ENCODE peak calls at places on chromosomes 1 and 21, in ten cellular contexts. One of them, this sample, is unnamed.

GRCh38 chr1:32180186-32181060 is 948 bp downstream of the TXLNA start:
- DNase-seq in GM23338: peak; percentile 70
- DNase-seq in mammary epithelial cell: peak; percentile 31
- DNase-seq in activated naive CD4-positive, alpha-beta T cell treated with anti-CD3 and anti-CD28 coated beads, Interleukin-2, amount 10 ng/mL, durations not matched to agents 7 days and 5 days: peak; percentile 55
- DNase-seq in activated gamma-delta T cell: peak; percentile 19
- DNase-seq in cardiac fibroblast: peak; percentile 73
- DNase-seq in NCI-H2081: peak; percentile 30
- DNase-seq in stimulated activated CD4-positive, alpha-beta T cell treated with anti-CD3 and anti-CD28 coated beads, Interleukin-12 subunit alpha, Interleukin-12 subunit beta, amount 100 ng/mL, for 4 hours: peak; percentile 28
- DNase-seq in left ventricle myocardium superior: peak; percentile 61
- DNase-seq in psoas muscle: peak; percentile 73
- DNase-seq in this sample: no peak

GRCh38 chr1:51294566-51295184 is 35.7 kb downstream of the TTC39A start:
- DNase-seq in GM23338: no peak
- DNase-seq in mammary epithelial cell: no peak
- DNase-seq in activated naive CD4-positive, alpha-beta T cell treated with anti-CD3 and anti-CD28 coated beads, Interleukin-2, amount 10 ng/mL, durations not matched to agents 7 days and 5 days: no peak
- DNase-seq in activated gamma-delta T cell: no peak
- DNase-seq in cardiac fibroblast: no peak
- DNase-seq in NCI-H2081: no peak
- DNase-seq in stimulated activated CD4-positive, alpha-beta T cell treated with anti-CD3 and anti-CD28 coated beads, Interleukin-12 subunit alpha, Interleukin-12 subunit beta, amount 100 ng/mL, for 4 hours: no peak
- DNase-seq in left ventricle myocardium superior: no peak
- DNase-seq in psoas muscle: no peak
- DNase-seq in this sample: no peak

GRCh38 chr1:77300566-77300965 is 18.7 kb downstream of the AK5 start:
- DNase-seq in GM23338: no peak
- DNase-seq in mammary epithelial cell: no peak
- DNase-seq in activated naive CD4-positive, alpha-beta T cell treated with anti-CD3 and anti-CD28 coated beads, Interleukin-2, amount 10 ng/mL, durations not matched to agents 7 days and 5 days: no peak
- DNase-seq in activated gamma-delta T cell: no peak
- DNase-seq in cardiac fibroblast: no peak
- DNase-seq in NCI-H2081: no peak
- DNase-seq in stimulated activated CD4-positive, alpha-beta T cell treated with anti-CD3 and anti-CD28 coated beads, Interleukin-12 subunit alpha, Interleukin-12 subunit beta, amount 100 ng/mL, for 4 hours: no peak
- DNase-seq in left ventricle myocardium superior: no peak
- DNase-seq in psoas muscle: no peak
- DNase-seq in this sample: no peak

GRCh38 chr1:101482306-101482705 is 245.5 kb downstream of the S1PR1 start:
- DNase-seq in GM23338: no peak
- DNase-seq in mammary epithelial cell: no peak
- DNase-seq in activated naive CD4-positive, alpha-beta T cell treated with anti-CD3 and anti-CD28 coated beads, Interleukin-2, amount 10 ng/mL, durations not matched to agents 7 days and 5 days: no peak
- DNase-seq in activated gamma-delta T cell: no peak
- DNase-seq in cardiac fibroblast: no peak
- DNase-seq in NCI-H2081: no peak
- DNase-seq in stimulated activated CD4-positive, alpha-beta T cell treated with anti-CD3 and anti-CD28 coated beads, Interleukin-12 subunit alpha, Interleukin-12 subunit beta, amount 100 ng/mL, for 4 hours: no peak
- DNase-seq in left ventricle myocardium superior: no peak
- DNase-seq in psoas muscle: no peak
- DNase-seq in this sample: no peak

GRCh38 chr1:48807599-48808260 is 31.0 kb upstream of the BEND5 start:
- DNase-seq in GM23338: no peak
- DNase-seq in mammary epithelial cell: no peak
- DNase-seq in activated naive CD4-positive, alpha-beta T cell treated with anti-CD3 and anti-CD28 coated beads, Interleukin-2, amount 10 ng/mL, durations not matched to agents 7 days and 5 days: no peak
- DNase-seq in activated gamma-delta T cell: no peak
- DNase-seq in cardiac fibroblast: peak; percentile 30
- DNase-seq in NCI-H2081: no peak
- DNase-seq in stimulated activated CD4-positive, alpha-beta T cell treated with anti-CD3 and anti-CD28 coated beads, Interleukin-12 subunit alpha, Interleukin-12 subunit beta, amount 100 ng/mL, for 4 hours: no peak
- DNase-seq in left ventricle myocardium superior: no peak
- DNase-seq in psoas muscle: no peak
- DNase-seq in this sample: no peak

GRCh38 chr21:21156919-21157318 is 158.7 kb downstream of the NCAM2 start:
- DNase-seq in GM23338: no peak
- DNase-seq in mammary epithelial cell: no peak
- DNase-seq in activated naive CD4-positive, alpha-beta T cell treated with anti-CD3 and anti-CD28 coated beads, Interleukin-2, amount 10 ng/mL, durations not matched to agents 7 days and 5 days: no peak
- DNase-seq in activated gamma-delta T cell: no peak
- DNase-seq in cardiac fibroblast: no peak
- DNase-seq in NCI-H2081: no peak
- DNase-seq in stimulated activated CD4-positive, alpha-beta T cell treated with anti-CD3 and anti-CD28 coated beads, Interleukin-12 subunit alpha, Interleukin-12 subunit beta, amount 100 ng/mL, for 4 hours: no peak
- DNase-seq in left ventricle myocardium superior: no peak
- DNase-seq in psoas muscle: no peak
- DNase-seq in this sample: no peak

GRCh38 chr21:32380940-32381339 is 11.9 kb downstream of the URB1 start:
- DNase-seq in GM23338: no peak
- DNase-seq in mammary epithelial cell: no peak
- DNase-seq in activated naive CD4-positive, alpha-beta T cell treated with anti-CD3 and anti-CD28 coated beads, Interleukin-2, amount 10 ng/mL, durations not matched to agents 7 days and 5 days: no peak
- DNase-seq in activated gamma-delta T cell: no peak
- DNase-seq in cardiac fibroblast: no peak
- DNase-seq in NCI-H2081: no peak
- DNase-seq in stimulated activated CD4-positive, alpha-beta T cell treated with anti-CD3 and anti-CD28 coated beads, Interleukin-12 subunit alpha, Interleukin-12 subunit beta, amount 100 ng/mL, for 4 hours: no peak
- DNase-seq in left ventricle myocardium superior: no peak
- DNase-seq in psoas muscle: no peak
- DNase-seq in this sample: no peak

GRCh38 chr1:158035976-158036583 is 42.6 kb downstream of the KIRREL1 start:
- DNase-seq in GM23338: peak; percentile 73
- DNase-seq in mammary epithelial cell: peak; percentile 24
- DNase-seq in activated naive CD4-positive, alpha-beta T cell treated with anti-CD3 and anti-CD28 coated beads, Interleukin-2, amount 10 ng/mL, durations not matched to agents 7 days and 5 days: peak; percentile 34
- DNase-seq in activated gamma-delta T cell: no peak
- DNase-seq in cardiac fibroblast: peak; percentile 81
- DNase-seq in NCI-H2081: no peak
- DNase-seq in stimulated activated CD4-positive, alpha-beta T cell treated with anti-CD3 and anti-CD28 coated beads, Interleukin-12 subunit alpha, Interleukin-12 subunit beta, amount 100 ng/mL, for 4 hours: no peak
- DNase-seq in left ventricle myocardium superior: no peak
- DNase-seq in psoas muscle: no peak
- DNase-seq in this sample: no peak

GRCh38 chr1:44587796-44588460 is 86.4 kb downstream of the TMEM53 start:
- DNase-seq in GM23338: no peak
- DNase-seq in mammary epithelial cell: peak; percentile 2
- DNase-seq in activated naive CD4-positive, alpha-beta T cell treated with anti-CD3 and anti-CD28 coated beads, Interleukin-2, amount 10 ng/mL, durations not matched to agents 7 days and 5 days: no peak
- DNase-seq in activated gamma-delta T cell: no peak
- DNase-seq in cardiac fibroblast: no peak
- DNase-seq in NCI-H2081: peak; percentile 10
- DNase-seq in stimulated activated CD4-positive, alpha-beta T cell treated with anti-CD3 and anti-CD28 coated beads, Interleukin-12 subunit alpha, Interleukin-12 subunit beta, amount 100 ng/mL, for 4 hours: no peak
- DNase-seq in left ventricle myocardium superior: peak; percentile 35
- DNase-seq in psoas muscle: no peak
- DNase-seq in this sample: no peak

GRCh38 chr1:3892748-3893147 is 7.3 kb downstream of the C1orf174 start:
- DNase-seq in GM23338: no peak
- DNase-seq in mammary epithelial cell: no peak
- DNase-seq in activated naive CD4-positive, alpha-beta T cell treated with anti-CD3 and anti-CD28 coated beads, Interleukin-2, amount 10 ng/mL, durations not matched to agents 7 days and 5 days: no peak
- DNase-seq in activated gamma-delta T cell: no peak
- DNase-seq in cardiac fibroblast: no peak
- DNase-seq in NCI-H2081: no peak
- DNase-seq in stimulated activated CD4-positive, alpha-beta T cell treated with anti-CD3 and anti-CD28 coated beads, Interleukin-12 subunit alpha, Interleukin-12 subunit beta, amount 100 ng/mL, for 4 hours: no peak
- DNase-seq in left ventricle myocardium superior: peak; percentile 70
- DNase-seq in psoas muscle: no peak
- DNase-seq in this sample: no peak

GRCh38 chr21:26674324-26674723 is 101.2 kb upstream of the CYYR1 start:
- DNase-seq in GM23338: peak; percentile 11
- DNase-seq in mammary epithelial cell: no peak
- DNase-seq in activated naive CD4-positive, alpha-beta T cell treated with anti-CD3 and anti-CD28 coated beads, Interleukin-2, amount 10 ng/mL, durations not matched to agents 7 days and 5 days: no peak
- DNase-seq in activated gamma-delta T cell: no peak
- DNase-seq in cardiac fibroblast: no peak
- DNase-seq in NCI-H2081: no peak
- DNase-seq in stimulated activated CD4-positive, alpha-beta T cell treated with anti-CD3 and anti-CD28 coated beads, Interleukin-12 subunit alpha, Interleukin-12 subunit beta, amount 100 ng/mL, for 4 hours: no peak
- DNase-seq in left ventricle myocardium superior: no peak
- DNase-seq in psoas muscle: no peak
- DNase-seq in this sample: no peak

GRCh38 chr1:55584521-55585401 is 369.6 kb upstream of the USP24 start:
- DNase-seq in GM23338: peak; percentile 23
- DNase-seq in mammary epithelial cell: peak; percentile 20
- DNase-seq in activated naive CD4-positive, alpha-beta T cell treated with anti-CD3 and anti-CD28 coated beads, Interleukin-2, amount 10 ng/mL, durations not matched to agents 7 days and 5 days: no peak
- DNase-seq in activated gamma-delta T cell: no peak
- DNase-seq in cardiac fibroblast: peak; percentile 73
- DNase-seq in NCI-H2081: peak; percentile 62
- DNase-seq in stimulated activated CD4-positive, alpha-beta T cell treated with anti-CD3 and anti-CD28 coated beads, Interleukin-12 subunit alpha, Interleukin-12 subunit beta, amount 100 ng/mL, for 4 hours: no peak
- DNase-seq in left ventricle myocardium superior: no peak
- DNase-seq in psoas muscle: no peak
- DNase-seq in this sample: no peak

GRCh38 chr1:221740941-221741363 is 937 bp downstream of the DUSP10 start:
- DNase-seq in GM23338: no peak
- DNase-seq in mammary epithelial cell: no peak
- DNase-seq in activated naive CD4-positive, alpha-beta T cell treated with anti-CD3 and anti-CD28 coated beads, Interleukin-2, amount 10 ng/mL, durations not matched to agents 7 days and 5 days: peak; percentile 50
- DNase-seq in activated gamma-delta T cell: no peak
- DNase-seq in cardiac fibroblast: no peak
- DNase-seq in NCI-H2081: no peak
- DNase-seq in stimulated activated CD4-positive, alpha-beta T cell treated with anti-CD3 and anti-CD28 coated beads, Interleukin-12 subunit alpha, Interleukin-12 subunit beta, amount 100 ng/mL, for 4 hours: no peak
- DNase-seq in left ventricle myocardium superior: peak; percentile 34
- DNase-seq in psoas muscle: peak; percentile 34
- DNase-seq in this sample: no peak

This sample was measured in esophagus squamous epithelium.